ENCODE peak calls at places on chromosomes 7 and 10, in ten cellular contexts. G is mucosa of descending colon, B is transverse colon, U is adrenal gland, H is kidney epithelial cell, F is astrocyte of the spinal cord, T is tibial nerve, R is pancreas, N is A549, X is choroid plexus epithelial cell. E is an unnamed sample.

GRCh38 chr10:78765726-78766335 is 302.9 kb upstream of the ZMIZ1 start:
- DNase-seq in G (no peak), B (no peak), U (peak), H (no peak), F (no peak), T (no peak), R (no peak), N (no peak), X (no peak), E (no peak)

GRCh38 chr7:480531-481218 is 39.0 kb downstream of the PDGFA start:
- DNase-seq in G (no peak), B (no peak), U (no peak), H (no peak), F (no peak), T (no peak), R (no peak), N (no peak), X (no peak), E (peak)

GRCh38 chr7:96663457-96663856 is 46.2 kb downstream of the SEM1 start:
- DNase-seq in G (no peak), B (no peak), U (no peak), H (no peak), F (no peak), T (no peak), R (no peak), N (no peak), X (no peak), E (no peak)

GRCh38 chr10:131215776-131216175 is 95.7 kb downstream of the TCERG1L start:
- DNase-seq in G (no peak), B (no peak), U (no peak), H (no peak), F (no peak), T (no peak), R (no peak), N (no peak), X (no peak), E (no peak)

GRCh38 chr7:122067077-122067476 is 77.0 kb downstream of the AASS start:
- DNase-seq in G (no peak), B (no peak), U (no peak), H (no peak), F (no peak), T (no peak), R (no peak), N (no peak), X (no peak), E (no peak)

GRCh38 chr7:106464169-106464568 is 179.4 kb upstream of the NAMPT start:
- DNase-seq in G (no peak), B (no peak), U (no peak), H (no peak), F (no peak), T (no peak), R (no peak), N (no peak), X (peak), E (no peak)

GRCh38 chr7:1484569-1484968 is 19.6 kb downstream of the INTS1 start:
- DNase-seq in G (no peak), B (no peak), U (no peak), H (no peak), F (no peak), T (no peak), R (no peak), N (no peak), X (no peak), E (no peak)

GRCh38 chr7:135274495-135275268 is 41.0 kb downstream of the STRA8 start:
- DNase-seq in G (peak), B (peak), U (peak), H (peak), F (peak), T (peak), R (peak), N (peak), X (peak), E (peak)

GRCh38 chr7:1720325-1720724 is 50.2 kb downstream of the ELFN1 start:
- DNase-seq in G (no peak), B (no peak), U (no peak), H (no peak), F (no peak), T (no peak), R (no peak), N (no peak), X (no peak), E (no peak)

DNA sequence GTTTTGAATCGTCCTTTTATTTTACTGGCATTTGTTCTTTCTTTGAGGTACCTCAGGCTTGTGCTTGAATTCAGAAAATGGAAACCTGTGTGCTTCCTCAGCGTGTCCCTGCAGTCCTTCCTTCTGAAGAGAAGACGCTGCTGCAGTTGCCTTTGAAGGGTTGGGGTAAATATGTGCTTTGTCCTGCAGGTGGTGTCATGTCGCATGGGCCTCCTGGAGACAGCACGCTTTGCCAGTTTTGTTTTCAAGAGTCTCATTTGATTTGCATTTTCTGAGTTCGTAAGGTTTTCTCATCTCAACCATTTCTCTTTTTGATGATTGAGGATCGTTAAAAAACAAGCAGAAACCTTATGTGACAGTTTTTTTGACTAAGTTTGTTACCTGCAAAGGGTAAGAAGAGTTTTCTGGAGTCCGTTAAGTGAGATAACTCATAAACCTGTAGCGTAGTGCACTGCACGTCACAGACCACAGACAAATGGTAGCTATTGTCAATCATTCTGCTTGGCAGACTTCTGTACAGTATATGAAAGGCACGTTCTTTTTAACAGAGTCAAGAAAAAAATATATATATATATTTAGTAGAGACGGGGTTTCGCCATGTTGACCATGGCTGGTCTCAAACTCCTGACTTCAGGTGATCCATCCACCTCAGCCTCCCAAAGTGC is 57.0 kb downstream of the CDC123 start:
- DNase-seq in G (peak), B (peak), U (no peak), H (no peak), F (peak), T (no peak), R (no peak), N (peak), X (peak), E (no peak)
- TF ChIP-seq CTCF in G (no peak), B (peak), U (no peak), H (no peak), F (peak), T (no peak), R (no peak), N (peak), X (peak), E (no peak)

DNA sequence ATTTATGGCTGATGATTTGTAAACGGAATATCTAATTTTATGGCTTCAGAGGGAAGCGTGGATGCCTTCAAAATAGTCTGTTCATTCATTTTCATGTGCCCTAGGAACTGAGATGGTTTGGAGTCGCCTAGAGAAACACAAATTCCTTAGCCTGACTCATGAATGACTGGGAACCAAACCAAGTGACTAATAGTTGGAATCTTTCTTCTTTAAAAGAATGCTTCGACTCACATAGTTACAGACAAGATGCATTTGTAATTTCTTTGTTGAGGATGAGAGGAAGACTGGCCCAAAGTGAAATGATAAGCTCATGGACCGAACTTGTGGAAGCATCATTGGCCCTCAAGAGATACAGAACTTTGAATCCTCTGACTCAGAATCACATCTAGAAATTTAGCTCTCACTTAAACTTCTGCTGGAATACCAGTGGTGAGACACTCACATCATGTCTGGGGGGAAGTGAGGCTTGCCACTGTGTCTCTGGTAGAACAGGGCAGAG is 1107.2 kb downstream of the NRG3 start:
- DNase-seq in G (no peak), B (no peak), U (peak), H (peak), F (peak), T (no peak), R (no peak), N (no peak), X (peak), E (no peak)
- H3K4me3 ChIP-seq in G (no peak), B (no peak), U (no peak), H (no peak), F (no peak), T (no peak), R (no peak), N (no peak), X (no peak), E (no peak)

DNA sequence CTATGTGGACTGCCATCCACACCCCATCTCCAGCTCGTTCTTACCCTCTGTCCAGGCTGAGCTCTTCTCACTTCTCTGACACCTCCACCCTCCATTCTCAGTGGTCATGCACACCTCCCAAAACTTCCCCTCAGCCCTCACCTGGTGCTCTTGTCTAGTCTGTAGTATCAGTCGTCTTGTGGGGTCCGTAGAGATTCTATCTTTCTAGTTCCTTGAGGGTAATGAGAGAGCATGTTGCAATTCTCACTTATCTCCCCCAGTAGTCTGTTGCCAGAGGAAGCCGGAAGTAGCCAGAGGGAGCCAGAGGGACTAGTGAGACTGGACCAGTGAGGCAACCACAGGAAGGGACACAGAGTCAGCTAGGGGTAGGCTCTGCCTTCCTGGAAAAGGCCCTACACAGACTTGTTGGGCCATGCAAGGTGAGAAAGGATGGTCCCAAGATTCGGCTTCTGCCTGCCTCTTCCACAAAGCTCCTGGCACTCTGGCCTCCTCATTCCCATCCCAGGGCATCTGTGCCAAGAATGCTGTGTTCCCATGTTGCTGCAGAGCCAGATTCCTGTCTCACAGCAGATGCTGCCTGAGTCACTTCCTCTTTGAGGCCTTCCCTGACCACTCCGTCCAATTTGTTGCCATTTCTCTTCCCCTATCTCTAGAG is 50.6 kb upstream of the DUSP5 start:
- DNase-seq in G (no peak), B (no peak), U (peak), H (no peak), F (peak), T (no peak), R (no peak), N (no peak), X (peak), E (no peak)
- TF ChIP-seq CTCF in G (no peak), B (no peak), U (no peak), H (no peak), F (peak), T (no peak), R (no peak), N (no peak), X (peak), E (no peak)

GRCh38 chr10:48590945-48591344 is 13.9 kb downstream of the ARHGAP22 start:
- DNase-seq in G (no peak), B (no peak), U (no peak), H (no peak), F (no peak), T (no peak), R (no peak), N (no peak), X (no peak), E (no peak)

GRCh38 chr10:48592346-48592745 is 12.5 kb downstream of the ARHGAP22 start:
- DNase-seq in G (no peak), B (no peak), U (no peak), H (no peak), F (no peak), T (no peak), R (no peak), N (no peak), X (no peak), E (no peak)

GRCh38 chr10:48594799-48595198 is 10.1 kb downstream of the ARHGAP22 start:
- DNase-seq in G (no peak), B (no peak), U (no peak), H (no peak), F (no peak), T (no peak), R (no peak), N (no peak), X (peak), E (no peak)

GRCh38 chr10:48595533-48595932 is 9.3 kb downstream of the ARHGAP22 start:
- DNase-seq in G (no peak), B (no peak), U (no peak), H (no peak), F (no peak), T (no peak), R (no peak), N (no peak), X (no peak), E (no peak)

DNA sequence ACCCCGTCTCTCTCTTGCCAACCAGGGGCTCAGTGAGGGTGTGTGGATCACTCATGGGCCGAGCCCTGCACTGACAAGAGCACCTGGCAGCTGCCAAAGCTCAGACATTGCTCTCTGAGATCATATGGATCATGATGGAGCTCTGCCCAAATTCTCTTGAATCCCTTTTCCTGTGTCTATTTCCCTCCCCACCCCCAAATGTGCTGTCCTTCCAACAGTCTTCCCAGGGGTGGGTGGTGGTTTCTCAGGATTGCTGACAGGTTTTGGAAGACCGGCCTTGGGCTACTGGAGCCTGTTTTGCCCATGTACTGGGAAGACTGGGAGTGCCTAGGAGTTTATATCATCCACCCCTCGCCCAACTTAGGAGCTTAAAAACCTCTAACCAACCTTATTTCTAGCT is 10.5 kb downstream of the ARHGAP22 start:
- DNase-seq in G (no peak), B (no peak), U (no peak), H (no peak), F (no peak), T (no peak), R (no peak), N (no peak), X (no peak), E (no peak)
- H3K4me3 ChIP-seq in G (no peak), B (no peak), U (no peak), H (no peak), F (no peak), T (no peak), R (no peak), N (no peak), X (no peak), E (no peak)

GRCh38 chr7:130154131-130154500 is 51.1 kb downstream of the TMEM209 start:
- DNase-seq in G (peak), B (no peak), U (no peak), H (no peak), F (no peak), T (no peak), R (no peak), N (no peak), X (no peak), E (no peak)

GRCh38 chr7:130152270-130153141 is 52.7 kb downstream of the TMEM209 start:
- DNase-seq in G (no peak), B (no peak), U (no peak), H (no peak), F (no peak), T (no peak), R (no peak), N (no peak), X (peak), E (no peak)

GRCh38 chr7:130153251-130153908 is 51.8 kb downstream of the TMEM209 start:
- DNase-seq in G (no peak), B (no peak), U (no peak), H (no peak), F (no peak), T (no peak), R (no peak), N (no peak), X (no peak), E (no peak)

GRCh38 chr7:130156140-130156539 is 49.1 kb downstream of the TMEM209 start:
- DNase-seq in G (no peak), B (no peak), U (no peak), H (no peak), F (no peak), T (no peak), R (no peak), N (no peak), X (no peak), E (no peak)

DNA sequence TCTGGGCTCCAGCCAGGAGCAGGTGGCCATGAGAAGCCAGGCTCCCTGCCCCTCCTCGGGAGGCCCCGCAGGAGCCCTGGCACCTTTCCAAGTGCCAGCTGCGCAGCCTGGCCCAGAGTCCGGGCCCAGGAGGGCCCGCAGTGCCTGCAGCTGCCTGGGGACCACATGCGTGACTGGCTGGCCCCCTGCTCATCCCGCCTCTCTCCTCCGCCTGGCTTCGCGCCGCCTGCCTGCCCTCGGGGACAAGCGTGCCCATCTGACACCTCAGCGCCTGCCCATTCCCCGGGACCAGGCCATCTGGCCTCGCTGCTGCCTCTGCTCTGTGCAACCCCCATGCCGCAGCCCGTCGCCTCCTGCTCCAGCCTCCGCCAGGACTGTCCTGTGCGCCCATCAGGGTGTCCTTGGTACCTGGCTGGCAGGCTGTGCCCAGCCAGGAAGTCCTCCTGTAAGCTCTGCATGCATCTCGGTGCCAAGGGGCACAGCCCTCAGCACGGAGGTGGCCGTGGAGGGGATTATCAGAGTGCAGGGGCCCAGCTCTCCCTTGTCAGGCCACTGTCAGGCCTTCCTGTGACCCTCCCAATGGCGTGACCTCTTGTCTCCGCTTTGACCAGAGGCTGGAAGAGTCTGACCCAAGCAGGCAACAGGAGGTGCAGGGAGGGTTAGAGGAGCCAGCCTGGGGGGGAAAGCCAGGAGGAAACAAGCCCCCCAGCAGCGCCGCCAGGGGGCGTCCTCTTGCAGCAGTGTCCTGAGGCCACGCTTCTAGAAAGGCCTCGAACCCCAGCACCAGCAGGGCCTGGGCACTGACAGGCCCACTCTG is 50.5 kb downstream of the TMEM209 start:
- DNase-seq in G (no peak), B (no peak), U (peak), H (no peak), F (no peak), T (no peak), R (peak), N (no peak), X (no peak), E (peak)
- TF ChIP-seq CTCF in G (no peak), B (no peak), U (no peak), H (peak), F (peak), T (no peak), R (no peak), N (no peak), X (peak), E (no peak)

DNA sequence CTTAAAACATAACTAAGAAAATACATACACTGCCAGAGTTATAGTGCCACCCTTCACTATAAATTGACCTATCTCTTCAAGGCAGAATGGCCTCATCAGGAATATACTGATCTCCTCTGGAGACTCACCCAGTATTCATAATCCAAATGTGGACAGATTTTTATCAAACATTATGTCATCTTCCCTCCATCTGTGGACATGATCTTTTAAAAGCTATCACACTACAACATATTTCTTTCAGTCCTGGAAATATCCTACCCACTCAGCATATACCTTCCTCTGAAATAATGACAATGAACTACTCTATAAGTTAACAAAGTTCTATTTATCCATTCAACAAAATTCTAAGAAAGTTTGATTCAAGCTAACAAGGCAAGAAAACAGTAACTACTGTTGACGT is 3.2 kb downstream of the ZNF800 start:
- DNase-seq in G (no peak), B (no peak), U (no peak), H (no peak), F (no peak), T (no peak), R (no peak), N (no peak), X (no peak), E (no peak)
- H3K4me3 ChIP-seq in G (no peak), B (no peak), U (no peak), H (no peak), F (no peak), T (no peak), R (no peak), N (no peak), X (no peak), E (no peak)

DNA sequence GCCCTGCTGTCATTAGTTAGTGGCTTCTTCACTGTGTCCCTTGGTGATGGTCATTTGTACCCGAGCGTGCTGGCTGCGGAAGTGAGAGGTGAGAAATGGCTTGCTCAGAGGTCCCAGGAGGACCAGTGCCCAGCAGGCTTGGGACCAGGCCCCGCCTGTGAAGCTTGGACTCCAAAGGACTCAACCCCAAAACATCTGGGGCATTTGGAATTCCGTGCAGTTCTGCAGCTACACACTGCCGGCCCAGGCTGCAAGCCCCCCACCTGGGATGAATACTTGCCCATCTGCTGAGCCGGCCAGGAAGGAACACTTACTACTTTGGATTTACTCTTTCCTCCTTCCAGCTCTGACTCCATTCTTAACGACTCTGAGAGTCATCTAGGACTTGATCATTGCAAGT is 18.0 kb downstream of the ECHDC3 start:
- DNase-seq in G (no peak), B (no peak), U (no peak), H (no peak), F (no peak), T (no peak), R (no peak), N (no peak), X (no peak), E (no peak)
- TF ChIP-seq CTCF in G (no peak), B (no peak), U (no peak), H (no peak), F (no peak), T (no peak), R (no peak), N (no peak), X (no peak), E (no peak)

GRCh38 chr10:70347321-70347720 is 35.1 kb downstream of the LRRC20 start:
- DNase-seq in G (no peak), B (no peak), U (no peak), H (no peak), F (no peak), T (no peak), R (no peak), N (no peak), X (no peak), E (no peak)
- H3K4me3 ChIP-seq in G (no peak), B (no peak), U (no peak), H (no peak), F (no peak), T (no peak), R (no peak), N (no peak), X (no peak), E (no peak)

E was measured in dorsolateral prefrontal cortex.